ENCODE peak calls at places on chromosomes 3 and 15, in eight cellular contexts. D is thoracic aorta, R is OCI-LY7, Y is A549, Z is esophagus muscularis mucosa, P is psoas muscle, B is neural progenitor cell, W is transverse colon. C is an unnamed sample.

GRCh38 chr3:113100063-113100462 is 109.3 kb downstream of the GTPBP8 start:
- DNase-seq in D (no peak), R (no peak), Y (no peak), Z (no peak), P (no peak), B (no peak), W (no peak), C (no peak)

GRCh38 chr15:55859681-55860080 is 116.7 kb upstream of the PRTG start:
- DNase-seq in D (no peak), R (no peak), Y (no peak), Z (no peak), P (no peak), B (no peak), W (no peak), C (no peak)

GRCh38 chr3:152235709-152236298 is 32.9 kb upstream of the MBNL1 start:
- DNase-seq in D (no peak), R (no peak), Y (peak), Z (no peak), P (no peak), B (no peak), W (no peak), C (no peak)

GRCh38 chr3:197364410-197365071 is 66.1 kb upstream of the DLG1 start:
- DNase-seq in D (no peak), R (no peak), Y (no peak), Z (no peak), P (no peak), B (peak), W (no peak), C (no peak)

GRCh38 chr15:66737243-66738010 is 35.4 kb downstream of the SMAD6 start:
- DNase-seq in D (no peak), R (no peak), Y (no peak), Z (no peak), P (no peak), B (no peak), W (no peak), C (peak)

GRCh38 chr3:17967111-17967510 is 224.7 kb upstream of the TBC1D5 start:
- DNase-seq in D (no peak), R (no peak), Y (no peak), Z (no peak), P (no peak), B (no peak), W (no peak), C (no peak)

GRCh38 chr3:13496879-13497278 is 16.8 kb downstream of the HDAC11 start:
- DNase-seq in D (no peak), R (no peak), Y (no peak), Z (no peak), P (no peak), B (no peak), W (no peak), C (no peak)

GRCh38 chr15:66388057-66388363 is 1.3 kb downstream of the MAP2K1 start:
- DNase-seq in D (no peak), R (peak), Y (no peak), Z (no peak), P (no peak), B (no peak), W (no peak), C (no peak)

GRCh38 chr15:71447328-71448250 is 332.3 kb downstream of the THSD4 start:
- DNase-seq in D (no peak), R (no peak), Y (peak), Z (no peak), P (no peak), B (no peak), W (no peak), C (no peak)

GRCh38 chr15:64311566-64311965 is 44.4 kb downstream of the CSNK1G1 start:
- DNase-seq in D (no peak), R (no peak), Y (no peak), Z (no peak), P (no peak), B (no peak), W (no peak), C (no peak)

GRCh38 chr3:128845119-128845518 is 34.3 kb upstream of the ACAD9 start:
- DNase-seq in D (no peak), R (peak), Y (no peak), Z (no peak), P (no peak), B (peak), W (no peak), C (peak)

GRCh38 chr15:52635908-52636307 is 43.3 kb downstream of the ATOSA start:
- DNase-seq in D (no peak), R (no peak), Y (no peak), Z (no peak), P (no peak), B (no peak), W (no peak), C (no peak)

GRCh38 chr15:52523192-52523591 is 5.5 kb downstream of the MYO5A start:
- DNase-seq in D (no peak), R (no peak), Y (no peak), Z (no peak), P (no peak), B (no peak), W (no peak), C (no peak)

GRCh38 chr15:99124641-99125040 is 19.8 kb downstream of the SYNM start:
- DNase-seq in D (no peak), R (no peak), Y (no peak), Z (no peak), P (no peak), B (no peak), W (no peak), C (peak)

GRCh38 chr15:60326824-60327654 is 70.7 kb downstream of the ANXA2 start:
- DNase-seq in D (no peak), R (peak), Y (no peak), Z (no peak), P (no peak), B (peak), W (no peak), C (no peak)

GRCh38 chr3:45056608-45057301 is 30.7 kb downstream of the CLEC3B start:
- DNase-seq in D (no peak), R (no peak), Y (no peak), Z (no peak), P (no peak), B (no peak), W (no peak), C (no peak)

GRCh38 chr3:183261103-183261502 is 8.1 kb downstream of the B3GNT5 start:
- DNase-seq in D (no peak), R (no peak), Y (no peak), Z (no peak), P (no peak), B (no peak), W (no peak), C (no peak)

GRCh38 chr3:183259087-183259486 is 6.0 kb downstream of the B3GNT5 start:
- DNase-seq in D (no peak), R (no peak), Y (no peak), Z (no peak), P (no peak), B (no peak), W (no peak), C (no peak)

GRCh38 chr3:183259621-183260020 is 6.6 kb downstream of the B3GNT5 start:
- DNase-seq in D (no peak), R (no peak), Y (no peak), Z (no peak), P (no peak), B (no peak), W (no peak), C (no peak)

GRCh38 chr3:183262979-183263378 is 9.9 kb downstream of the B3GNT5 start:
- DNase-seq in D (no peak), R (no peak), Y (no peak), Z (no peak), P (no peak), B (no peak), W (no peak), C (no peak)

GRCh38 chr3:183260167-183260904 is 7.3 kb downstream of the B3GNT5 start:
- DNase-seq in D (no peak), R (peak), Y (no peak), Z (no peak), P (no peak), B (no peak), W (no peak), C (no peak)
- H3K27ac ChIP-seq in D (no peak), R (no peak), Y (no peak), Z (no peak), P (peak), B (no peak), W (peak), C (no peak)

GRCh38 chr15:81330351-81331085 is 6.6 kb upstream of the STARD5 start:
- DNase-seq in D (no peak), R (no peak), Y (no peak), Z (no peak), P (no peak), B (no peak), W (no peak), C (no peak)
- H3K4me3 ChIP-seq in D (peak), R (no peak), Y (no peak), Z (no peak), P (no peak), B (no peak), W (no peak), C (no peak)

DNA sequence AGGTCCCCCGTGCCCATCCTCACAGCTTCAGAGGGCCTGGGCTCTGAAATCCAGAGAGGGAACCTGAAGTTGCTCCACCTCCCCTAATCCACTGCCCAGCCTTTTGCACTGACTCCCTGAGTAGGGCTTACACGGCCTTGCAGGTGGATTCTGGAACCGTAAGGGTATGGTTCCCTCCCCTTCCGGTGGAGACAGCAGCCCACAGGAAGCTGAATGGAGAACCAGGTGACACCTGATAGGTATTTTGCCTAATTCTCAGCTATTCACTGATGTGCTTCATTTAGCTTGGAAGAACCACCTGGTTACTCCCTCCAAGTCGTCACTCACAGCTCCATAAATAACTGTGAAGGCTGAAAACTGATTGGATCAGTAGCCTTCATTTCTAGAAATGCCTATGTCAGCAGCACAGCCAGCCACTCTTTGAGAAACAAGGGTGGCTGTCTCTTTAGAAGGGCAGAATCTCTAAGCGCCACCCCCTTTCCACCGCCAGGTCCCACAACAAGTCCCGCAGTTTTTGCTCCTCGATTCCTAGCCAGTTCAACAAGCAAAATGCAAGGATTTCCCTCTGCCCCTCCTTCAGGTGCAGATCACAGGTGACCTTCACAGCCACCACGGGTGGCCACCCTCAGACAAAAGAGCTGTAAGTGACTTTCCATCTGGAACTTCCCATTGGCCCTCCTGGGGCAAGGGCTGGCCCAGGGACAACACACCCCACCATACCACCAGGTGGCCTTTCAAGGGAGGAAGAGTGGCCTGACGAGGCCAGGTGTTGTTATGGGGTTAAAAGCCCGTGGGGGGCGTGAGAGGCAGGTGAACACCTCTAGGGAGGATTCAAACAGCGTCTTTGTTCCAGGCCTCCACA is 112.9 kb downstream of the SEC22A start:
- DNase-seq in D (no peak), R (peak), Y (no peak), Z (no peak), P (no peak), B (peak), W (no peak), C (no peak)
- TF ChIP-seq CTCF in D (no peak), R (no peak), Y (no peak), Z (no peak), P (no peak), B (peak), W (no peak), C (no peak)

GRCh38 chr3:53044371-53045106 is 1.3 kb downstream of the SFMBT1 start:
- DNase-seq in D (no peak), R (peak), Y (peak), Z (no peak), P (no peak), B (no peak), W (peak), C (peak)

GRCh38 chr3:53043738-53044137 is 2.1 kb downstream of the SFMBT1 start:
- DNase-seq in D (no peak), R (no peak), Y (no peak), Z (no peak), P (no peak), B (no peak), W (no peak), C (no peak)

GRCh38 chr3:53045784-53046170 is at the start of gene SFMBT1:
- DNase-seq in D (no peak), R (peak), Y (peak), Z (no peak), P (peak), B (peak), W (peak), C (peak)

GRCh38 chr3:53045107-53045783 is 628 bp downstream of the SFMBT1 start:
- DNase-seq in D (no peak), R (peak), Y (peak), Z (no peak), P (peak), B (peak), W (peak), C (peak)

DNA sequence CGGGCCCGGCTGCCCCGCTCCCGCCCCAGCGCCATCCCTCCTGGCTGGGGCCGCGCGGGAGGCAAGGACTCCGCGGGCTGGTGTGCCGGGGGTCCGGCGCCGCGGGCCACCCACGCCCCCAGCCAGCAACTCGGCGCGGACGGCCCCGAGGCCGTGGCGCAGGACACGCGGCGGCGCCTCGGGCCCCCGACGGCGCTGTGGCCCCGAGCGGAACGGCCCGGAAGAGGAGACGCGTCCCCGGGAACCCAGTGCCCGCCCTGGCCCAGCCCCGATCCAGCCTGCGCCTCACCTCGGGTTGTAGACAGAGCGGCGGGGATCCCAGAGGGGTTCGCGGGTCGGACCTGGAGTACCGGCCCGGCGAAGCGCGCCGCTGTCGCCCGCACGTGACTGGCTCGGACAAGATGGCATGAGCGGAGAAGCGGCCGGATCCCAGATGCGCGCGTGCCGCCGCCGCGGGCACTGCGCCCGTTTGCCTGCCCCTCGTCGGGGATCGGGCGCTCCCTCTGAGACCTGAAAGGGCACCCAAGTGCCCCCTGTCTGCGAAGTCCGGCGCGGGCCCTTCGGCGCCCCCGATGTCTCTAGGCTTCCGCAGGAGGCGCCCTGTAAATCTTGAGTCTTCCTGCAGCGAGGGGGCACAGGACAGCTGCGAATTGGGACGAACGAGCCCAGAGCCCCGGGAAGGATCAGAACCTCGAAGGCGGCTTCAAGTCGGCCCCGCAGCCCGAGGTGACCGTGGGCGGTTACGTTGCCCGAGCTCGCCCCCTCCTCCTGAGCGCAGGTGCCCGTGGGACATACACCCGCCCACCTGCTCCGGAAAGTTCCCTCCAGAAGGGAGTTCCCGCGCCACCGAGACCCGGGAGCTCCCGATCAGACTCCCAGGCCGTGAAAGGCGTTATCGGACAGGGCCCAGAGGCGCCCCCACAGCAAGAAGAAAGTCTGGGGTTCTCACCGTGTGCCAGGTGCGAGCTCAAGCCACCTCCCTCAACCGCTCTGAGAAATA is 598 bp upstream of the SFMBT1 start:
- DNase-seq in D (no peak), R (peak), Y (peak), Z (peak), P (peak), B (peak), W (peak), C (peak)
- H3K27ac ChIP-seq in D (peak), R (no peak), Y (peak), Z (peak), P (peak), B (no peak), W (peak), C (peak)

DNA sequence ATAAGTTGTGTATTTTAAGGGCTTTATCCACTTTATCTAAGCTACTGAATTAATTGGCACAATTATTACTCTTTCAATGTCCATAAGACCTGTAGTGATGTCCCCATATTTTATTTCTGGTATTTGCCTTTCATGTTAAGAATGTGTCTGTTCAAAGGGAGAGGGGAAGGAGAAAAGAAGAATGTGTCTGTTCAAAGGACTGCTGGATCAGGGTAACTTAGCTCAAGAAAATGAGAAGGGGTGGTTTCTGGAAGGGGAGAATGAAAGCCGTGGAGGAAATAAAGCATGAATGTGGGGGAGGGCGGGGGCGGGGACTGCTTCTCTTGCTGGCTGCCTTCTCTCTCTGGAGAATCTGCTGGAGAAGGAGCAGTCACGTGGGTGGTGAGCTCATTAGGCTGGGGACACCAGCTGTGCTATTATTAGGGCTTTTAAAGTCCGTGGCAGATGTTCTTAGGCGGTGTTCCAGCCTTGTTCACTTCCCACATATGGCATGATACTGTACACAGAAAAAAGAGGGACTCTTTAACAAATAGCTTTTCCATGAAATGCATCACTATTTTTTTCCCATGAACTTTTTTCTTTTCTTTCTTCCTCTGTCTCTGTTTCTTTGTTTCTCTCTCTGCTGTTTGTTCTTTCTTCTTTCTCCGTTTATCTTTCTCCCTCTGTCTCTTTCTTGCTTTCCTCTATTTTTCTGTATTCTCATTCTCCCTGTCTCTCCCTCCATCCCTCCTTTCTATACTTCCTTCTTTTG is 63.7 kb upstream of the ULK4 start:
- DNase-seq in D (peak), R (peak), Y (peak), Z (peak), P (peak), B (peak), W (peak), C (peak)
- H3K4me3 ChIP-seq in D (peak), R (peak), Y (peak), Z (peak), P (peak), B (peak), W (no peak), C (no peak)

GRCh38 chr3:23741403-23741706 is 64.4 kb upstream of the UBE2E1 start:
- DNase-seq in D (no peak), R (no peak), Y (no peak), Z (no peak), P (no peak), B (no peak), W (no peak), C (no peak)

GRCh38 chr3:23740517-23741402 is 65.0 kb upstream of the UBE2E1 start:
- DNase-seq in D (no peak), R (peak), Y (peak), Z (no peak), P (no peak), B (no peak), W (peak), C (no peak)

GRCh38 chr3:23746473-23746872 is 59.3 kb upstream of the UBE2E1 start:
- DNase-seq in D (no peak), R (no peak), Y (no peak), Z (no peak), P (no peak), B (no peak), W (no peak), C (no peak)

GRCh38 chr3:23739536-23739935 is 66.2 kb upstream of the UBE2E1 start:
- DNase-seq in D (no peak), R (no peak), Y (no peak), Z (no peak), P (no peak), B (no peak), W (no peak), C (no peak)

GRCh38 chr3:23743141-23743784 is 62.5 kb upstream of the UBE2E1 start:
- DNase-seq in D (no peak), R (no peak), Y (no peak), Z (no peak), P (no peak), B (peak), W (no peak), C (no peak)
- TF ChIP-seq CTCF in D (no peak), R (no peak), Y (no peak), Z (no peak), P (no peak), B (peak), W (no peak), C (no peak)

GRCh38 chr3:131789188-131789587 is 245.6 kb downstream of the CPNE4 start:
- DNase-seq in D (no peak), R (no peak), Y (no peak), Z (no peak), P (no peak), B (no peak), W (no peak), C (no peak)
- H3K27ac ChIP-seq in D (no peak), R (no peak), Y (no peak), Z (no peak), P (no peak), B (no peak), W (no peak), C (no peak)

GRCh38 chr3:94412966-94413720 is 350.3 kb downstream of the NSUN3 start:
- DNase-seq in D (no peak), R (no peak), Y (no peak), Z (no peak), P (no peak), B (no peak), W (no peak), C (no peak)
- H3K4me3 ChIP-seq in D (no peak), R (no peak), Y (no peak), Z (no peak), P (no peak), B (no peak), W (no peak), C (no peak)

DNA sequence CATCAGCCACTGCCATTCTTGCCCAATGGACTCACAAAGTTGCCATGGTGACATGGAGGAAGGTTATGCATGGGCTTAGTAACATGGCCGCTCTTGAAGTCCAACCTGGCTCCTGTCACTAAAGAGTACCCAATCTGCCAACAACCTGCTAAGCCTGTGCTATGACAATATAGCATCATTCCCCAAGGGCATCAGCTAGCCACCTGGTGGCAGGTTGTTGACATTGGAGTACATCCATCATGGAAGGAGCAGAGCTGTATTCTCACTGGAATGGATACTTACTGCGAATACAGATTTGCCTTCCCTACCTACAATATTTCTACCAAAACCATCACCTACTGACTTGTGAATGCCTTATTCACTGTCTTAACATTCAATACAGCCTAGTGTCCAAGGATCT is 138.9 kb upstream of the RORA start:
- DNase-seq in D (no peak), R (no peak), Y (no peak), Z (no peak), P (no peak), B (no peak), W (no peak), C (no peak)
- TF ChIP-seq CTCF in D (no peak), R (peak), Y (no peak), Z (no peak), P (no peak), B (no peak), W (no peak), C (no peak)